ENCODE peak calls at places on chromosome 19, in five cellular contexts. One of them, this sample, is unnamed.

GRCh38 chr19:1487576-1488281 is 2.4 kb downstream of the PCSK4 start:
- DNase-seq in ovary: peak
- DNase-seq in fibroblast of lung: no peak
- DNase-seq in upper lobe of left lung: peak
- DNase-seq in fibroblast of the aortic adventitia: no peak
- DNase-seq in this sample: peak

GRCh38 chr19:47994209-47994802 is at the start of gene ELSPBP1:
- DNase-seq in ovary: no peak
- DNase-seq in fibroblast of lung: no peak
- DNase-seq in upper lobe of left lung: no peak
- DNase-seq in fibroblast of the aortic adventitia: no peak
- DNase-seq in this sample: no peak

GRCh38 chr19:2087621-2088100 is 8.5 kb downstream of the MOB3A start:
- DNase-seq in ovary: no peak
- DNase-seq in fibroblast of lung: no peak
- DNase-seq in upper lobe of left lung: peak
- DNase-seq in fibroblast of the aortic adventitia: no peak
- DNase-seq in this sample: no peak

GRCh38 chr19:15836595-15837398 is 21.3 kb upstream of the OR10H1 start:
- DNase-seq in ovary: peak
- DNase-seq in fibroblast of lung: peak
- DNase-seq in upper lobe of left lung: peak
- DNase-seq in fibroblast of the aortic adventitia: peak
- DNase-seq in this sample: no peak

GRCh38 chr19:46394398-46394797 is 19.0 kb downstream of the CCDC8 start:
- DNase-seq in ovary: peak
- DNase-seq in fibroblast of lung: no peak
- DNase-seq in upper lobe of left lung: no peak
- DNase-seq in fibroblast of the aortic adventitia: peak
- DNase-seq in this sample: no peak

GRCh38 chr19:44540736-44541135 is 11.3 kb upstream of the CEACAM20 start:
- DNase-seq in ovary: no peak
- DNase-seq in fibroblast of lung: no peak
- DNase-seq in upper lobe of left lung: no peak
- DNase-seq in fibroblast of the aortic adventitia: no peak
- DNase-seq in this sample: peak

GRCh38 chr19:29687897-29688728 is 22.9 kb downstream of the PLEKHF1 start:
- DNase-seq in ovary: no peak
- DNase-seq in fibroblast of lung: peak
- DNase-seq in upper lobe of left lung: no peak
- DNase-seq in fibroblast of the aortic adventitia: peak
- DNase-seq in this sample: no peak

GRCh38 chr19:48746120-48746519 is 589 bp downstream of the IZUMO1 start:
- DNase-seq in ovary: no peak
- DNase-seq in fibroblast of lung: no peak
- DNase-seq in upper lobe of left lung: no peak
- DNase-seq in fibroblast of the aortic adventitia: no peak
- DNase-seq in this sample: no peak

GRCh38 chr19:49383598-49383997 is 4.5 kb upstream of the KASH5 start:
- DNase-seq in ovary: no peak
- DNase-seq in fibroblast of lung: no peak
- DNase-seq in upper lobe of left lung: no peak
- DNase-seq in fibroblast of the aortic adventitia: no peak
- DNase-seq in this sample: no peak

GRCh38 chr19:11530432-11530831 is 1.5 kb upstream of the ECSIT start:
- DNase-seq in ovary: peak
- DNase-seq in fibroblast of lung: peak
- DNase-seq in upper lobe of left lung: peak
- DNase-seq in fibroblast of the aortic adventitia: peak
- DNase-seq in this sample: no peak

GRCh38 chr19:29953352-29954247 is 11.6 kb downstream of the URI1 start:
- DNase-seq in ovary: no peak
- DNase-seq in fibroblast of lung: peak
- DNase-seq in upper lobe of left lung: no peak
- DNase-seq in fibroblast of the aortic adventitia: no peak
- DNase-seq in this sample: no peak

GRCh38 chr19:19475845-19476828 is 39.2 kb downstream of the TSSK6 start:
- DNase-seq in ovary: no peak
- DNase-seq in fibroblast of lung: no peak
- DNase-seq in upper lobe of left lung: no peak
- DNase-seq in fibroblast of the aortic adventitia: peak
- DNase-seq in this sample: no peak
- TF ChIP-seq CTCF in ovary: no peak
- TF ChIP-seq CTCF in fibroblast of lung: peak
- TF ChIP-seq CTCF in upper lobe of left lung: no peak
- TF ChIP-seq CTCF in fibroblast of the aortic adventitia: peak
- TF ChIP-seq CTCF in this sample: peak

GRCh38 chr19:21482863-21483276 is 22.5 kb upstream of the ZNF429 start:
- DNase-seq in ovary: peak
- DNase-seq in fibroblast of lung: peak
- DNase-seq in upper lobe of left lung: peak
- DNase-seq in fibroblast of the aortic adventitia: peak
- DNase-seq in this sample: no peak

GRCh38 chr19:21484631-21485030 is 20.8 kb upstream of the ZNF429 start:
- DNase-seq in ovary: no peak
- DNase-seq in fibroblast of lung: no peak
- DNase-seq in upper lobe of left lung: no peak
- DNase-seq in fibroblast of the aortic adventitia: no peak
- DNase-seq in this sample: no peak

GRCh38 chr19:21487969-21488368 is 17.4 kb upstream of the ZNF429 start:
- DNase-seq in ovary: no peak
- DNase-seq in fibroblast of lung: no peak
- DNase-seq in upper lobe of left lung: no peak
- DNase-seq in fibroblast of the aortic adventitia: no peak
- DNase-seq in this sample: no peak

GRCh38 chr19:21483589-21484170 is 21.7 kb upstream of the ZNF429 start:
- DNase-seq in ovary: peak
- DNase-seq in fibroblast of lung: peak
- DNase-seq in upper lobe of left lung: peak
- DNase-seq in fibroblast of the aortic adventitia: peak
- DNase-seq in this sample: no peak
- TF ChIP-seq CTCF in ovary: no peak
- TF ChIP-seq CTCF in fibroblast of lung: no peak
- TF ChIP-seq CTCF in upper lobe of left lung: peak
- TF ChIP-seq CTCF in fibroblast of the aortic adventitia: peak
- TF ChIP-seq CTCF in this sample: peak

DNA sequence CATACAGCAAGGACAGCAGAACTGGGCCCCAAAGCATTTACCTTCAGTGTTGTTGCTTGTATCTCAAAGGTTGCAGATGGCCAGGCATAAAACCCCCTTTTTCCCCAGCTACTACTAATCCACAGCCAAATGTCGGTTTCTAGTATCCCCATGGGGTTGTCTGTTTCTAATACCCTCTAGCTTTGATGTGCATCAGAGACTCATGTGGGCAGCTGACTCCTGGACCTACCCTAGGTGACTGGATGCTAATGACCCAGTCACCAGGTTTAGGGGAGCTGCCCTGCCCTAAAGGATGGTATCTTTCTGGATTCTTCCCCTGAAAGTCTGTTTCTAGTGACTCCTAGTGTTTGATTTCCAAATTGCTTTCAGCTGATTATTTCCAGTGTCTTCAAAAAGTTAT is 23.9 kb downstream of the TJP3 start:
- DNase-seq in ovary: no peak
- DNase-seq in fibroblast of lung: no peak
- DNase-seq in upper lobe of left lung: no peak
- DNase-seq in fibroblast of the aortic adventitia: no peak
- DNase-seq in this sample: no peak
- TF ChIP-seq CTCF in ovary: no peak
- TF ChIP-seq CTCF in fibroblast of lung: no peak
- TF ChIP-seq CTCF in upper lobe of left lung: no peak
- TF ChIP-seq CTCF in fibroblast of the aortic adventitia: no peak
- TF ChIP-seq CTCF in this sample: no peak

DNA sequence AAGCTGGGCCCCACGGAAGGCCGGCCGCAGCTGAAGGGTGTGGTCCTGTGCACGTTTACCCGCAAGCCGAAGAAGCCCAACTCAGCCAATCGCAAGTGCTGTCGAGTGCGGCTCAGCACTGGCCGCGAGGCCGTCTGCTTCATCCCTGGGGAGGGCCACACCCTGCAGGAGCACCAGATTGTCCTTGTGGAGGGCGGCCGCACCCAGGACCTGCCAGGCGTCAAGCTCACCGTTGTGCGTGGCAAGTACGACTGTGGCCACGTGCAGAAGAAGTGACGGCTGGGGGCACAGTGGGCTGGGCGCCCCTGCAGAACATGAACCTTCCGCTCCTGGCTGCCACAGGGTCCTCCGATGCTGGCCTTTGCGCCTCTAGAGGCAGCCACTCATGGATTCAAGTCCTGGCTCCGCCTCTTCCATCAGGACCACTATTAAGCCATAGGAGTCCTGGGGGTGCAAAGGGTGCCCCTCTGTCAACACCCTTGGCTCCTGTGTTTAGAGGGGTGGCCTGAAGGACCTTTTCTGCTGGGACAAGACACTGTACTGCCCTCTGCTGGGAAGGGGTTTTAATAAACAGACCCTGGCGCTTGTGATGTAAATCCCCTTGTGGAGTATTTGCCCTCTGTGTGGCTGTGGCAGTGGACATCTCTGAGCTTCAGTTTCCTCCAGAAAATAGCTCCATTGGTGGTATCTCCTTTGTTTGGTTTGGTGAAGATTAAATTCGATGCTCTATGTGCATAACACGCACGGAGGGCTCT is 1.9 kb downstream of the MRPS12 start:
- DNase-seq in ovary: no peak
- DNase-seq in fibroblast of lung: peak
- DNase-seq in upper lobe of left lung: peak
- DNase-seq in fibroblast of the aortic adventitia: peak
- DNase-seq in this sample: no peak
- TF ChIP-seq CTCF in ovary: no peak
- TF ChIP-seq CTCF in fibroblast of lung: peak
- TF ChIP-seq CTCF in upper lobe of left lung: no peak
- TF ChIP-seq CTCF in fibroblast of the aortic adventitia: peak
- TF ChIP-seq CTCF in this sample: peak

This sample was measured in osteocyte.